ENCODE peak calls at places on chromosomes 12 and 14, in four cellular contexts. One of them, this sample, is unnamed.

GRCh38 chr14:105075364-105076295 is 10.4 kb upstream of the GPR132 start:
- DNase-seq in G401: no peak
- DNase-seq in gastrocnemius medialis: no peak
- DNase-seq in heart left ventricle: peak; percentile 69
- DNase-seq in this sample: no peak

GRCh38 chr12:127235771-127236170 is 1031.2 kb upstream of the TMEM132C start:
- DNase-seq in G401: no peak
- DNase-seq in gastrocnemius medialis: no peak
- DNase-seq in heart left ventricle: no peak
- DNase-seq in this sample: no peak

GRCh38 chr14:102795060-102795925 is 18.0 kb downstream of the TRAF3 start:
- DNase-seq in G401: no peak
- DNase-seq in gastrocnemius medialis: peak; percentile 61
- DNase-seq in heart left ventricle: peak; percentile 31
- DNase-seq in this sample: peak; percentile 73

GRCh38 chr14:99670361-99671229 is 13.5 kb upstream of the CYP46A1 start:
- DNase-seq in G401: no peak
- DNase-seq in gastrocnemius medialis: no peak
- DNase-seq in heart left ventricle: no peak
- DNase-seq in this sample: no peak

GRCh38 chr14:103662029-103662428 is 33.0 kb downstream of the KLC1 start:
- DNase-seq in G401: no peak
- DNase-seq in gastrocnemius medialis: no peak
- DNase-seq in heart left ventricle: no peak
- DNase-seq in this sample: no peak

GRCh38 chr12:18556081-18556645 is 181.6 kb downstream of the PLCZ1 start:
- DNase-seq in G401: no peak
- DNase-seq in gastrocnemius medialis: no peak
- DNase-seq in heart left ventricle: no peak
- DNase-seq in this sample: no peak

GRCh38 chr12:76719171-76719631 is 44.7 kb upstream of the ZDHHC17 start:
- DNase-seq in G401: peak; percentile 16
- DNase-seq in gastrocnemius medialis: no peak
- DNase-seq in heart left ventricle: no peak
- DNase-seq in this sample: no peak

GRCh38 chr14:22973217-22974032 is 8.9 kb downstream of the AJUBA start:
- DNase-seq in G401: peak; percentile 68
- DNase-seq in gastrocnemius medialis: no peak
- DNase-seq in heart left ventricle: peak; percentile 37
- DNase-seq in this sample: no peak

GRCh38 chr14:91373591-91374245 is 43.9 kb downstream of the CCDC88C start:
- DNase-seq in G401: no peak
- DNase-seq in gastrocnemius medialis: no peak
- DNase-seq in heart left ventricle: no peak
- DNase-seq in this sample: no peak

GRCh38 chr12:68175566-68176033 is 16.1 kb upstream of the IFNG start:
- DNase-seq in G401: no peak
- DNase-seq in gastrocnemius medialis: no peak
- DNase-seq in heart left ventricle: no peak
- DNase-seq in this sample: no peak

GRCh38 chr12:18998343-18999270 is 130.9 kb upstream of the PLEKHA5 start:
- DNase-seq in G401: no peak
- DNase-seq in gastrocnemius medialis: no peak
- DNase-seq in heart left ventricle: no peak
- DNase-seq in this sample: no peak

GRCh38 chr14:28308727-28309126 is 457.9 kb upstream of the FOXG1 start:
- DNase-seq in G401: no peak
- DNase-seq in gastrocnemius medialis: no peak
- DNase-seq in heart left ventricle: no peak
- DNase-seq in this sample: no peak

GRCh38 chr14:68345738-68346137 is 447.1 kb downstream of the ZFP36L1 start:
- DNase-seq in G401: no peak
- DNase-seq in gastrocnemius medialis: no peak
- DNase-seq in heart left ventricle: no peak
- DNase-seq in this sample: no peak

GRCh38 chr12:22899184-22899583 is 274.2 kb downstream of the ETNK1 start:
- DNase-seq in G401: no peak
- DNase-seq in gastrocnemius medialis: no peak
- DNase-seq in heart left ventricle: no peak
- DNase-seq in this sample: no peak

GRCh38 chr12:105436636-105437035 is 106.1 kb downstream of the C12orf75 start:
- DNase-seq in G401: no peak
- DNase-seq in gastrocnemius medialis: no peak
- DNase-seq in heart left ventricle: no peak
- DNase-seq in this sample: no peak

GRCh38 chr12:120529641-120530314 is 820 bp upstream of the COQ5 start:
- DNase-seq in G401: peak; percentile 71
- DNase-seq in gastrocnemius medialis: no peak
- DNase-seq in heart left ventricle: no peak
- DNase-seq in this sample: no peak

GRCh38 chr14:34843011-34843554 is 32.1 kb downstream of the BAZ1A start:
- DNase-seq in G401: no peak
- DNase-seq in gastrocnemius medialis: no peak
- DNase-seq in heart left ventricle: no peak
- DNase-seq in this sample: no peak